ENCODE peak calls at places on chromosome 22, in eight cellular contexts. J is cerebellar cortex; L is endothelial cell; R is iPS DF 19.7; H is HTR-8/SVneo; F is HFFc6; Q is SW 1271; C is effector CD4-positive, alpha-beta T cell. U is an unnamed sample.
A peak's percentile ranks its signal among the peaks of the same experiment; 100 is the strongest.

GRCh38 chr22:29904020-29904419 is 21.0 kb downstream of the MTMR3 start:
- DNase-seq in L (no peak), F (no peak), R (no peak), C (no peak), Q (no peak), J (no peak), H (no peak), U (no peak)

GRCh38 chr22:20393705-20394476 is at the start of gene ZNF74:
- DNase-seq in C (peak; percentile 77), F (peak; percentile 82), L (peak; percentile 83), H (peak; percentile 80), R (peak; percentile 93), J (peak; percentile 91), Q (peak; percentile 69), U (peak; percentile 89)

GRCh38 chr22:48961705-48962104 is 866.0 kb downstream of the BRD1 start:
- DNase-seq in L (no peak), J (no peak), H (no peak), Q (no peak), C (no peak), F (no peak), R (no peak), U (no peak)

GRCh38 chr22:31867386-31868153 is 76.8 kb upstream of the YWHAH start:
- DNase-seq in R (no peak), L (no peak), Q (no peak), J (no peak), C (no peak), F (no peak), H (no peak), U (no peak)

GRCh38 chr22:38866399-38867123 is 5.5 kb downstream of the CBX6 start:
- DNase-seq in L (peak; percentile 52), C (no peak), J (no peak), R (no peak), Q (no peak), F (no peak), H (no peak), U (peak; percentile 9)

GRCh38 chr22:35357883-35358621 is 22.8 kb upstream of the HMOX1 start:
- DNase-seq in J (no peak), Q (peak; percentile 36), F (peak; percentile 59), R (no peak), C (no peak), H (no peak), L (no peak), U (no peak)

GRCh38 chr22:35518781-35519180 is 21.9 kb upstream of the RASD2 start:
- DNase-seq in J (no peak), Q (no peak), C (no peak), R (no peak), F (no peak), H (no peak), L (no peak), U (no peak)

GRCh38 chr22:40668611-40669390 is 10.5 kb upstream of the MCHR1 start:
- DNase-seq in Q (no peak), J (no peak), L (peak; percentile 21), R (no peak), F (peak; percentile 79), H (peak; percentile 72), C (no peak), U (peak; percentile 45)

GRCh38 chr22:40759294-40759840 is 59.8 kb downstream of the SLC25A17 start:
- DNase-seq in F (no peak), J (no peak), L (no peak), Q (no peak), H (no peak), C (no peak), R (no peak), U (no peak)

GRCh38 chr22:46564084-46564714 is 26.8 kb upstream of the CELSR1 start:
- DNase-seq in L (no peak), Q (no peak), R (no peak), J (no peak), C (no peak), F (no peak), H (no peak), U (no peak)

GRCh38 chr22:21949569-21949918 is 3.1 kb downstream of the PPM1F start:
- DNase-seq in J (no peak), C (no peak), R (no peak), L (no peak), Q (no peak), H (no peak), F (no peak), U (no peak)

GRCh38 chr22:40635008-40635939 is 1.2 kb downstream of the MRTFA start:
- DNase-seq in H (no peak), C (no peak), L (no peak), Q (no peak), J (no peak), F (peak; percentile 21), R (no peak), U (no peak)

GRCh38 chr22:20651286-20651685 is 122.6 kb upstream of the SERPIND1 start:
- DNase-seq in Q (no peak), R (no peak), J (no peak), L (peak; percentile 1), F (no peak), H (no peak), C (no peak), U (no peak)

GRCh38 chr22:46582281-46582811 is 37.8 kb upstream of the GRAMD4 start:
- DNase-seq in F (no peak), H (no peak), Q (no peak), L (no peak), C (no peak), J (no peak), R (no peak), U (no peak)

GRCh38 chr22:41353862-41354575 is 27.7 kb upstream of the TEF start:
- DNase-seq in H (no peak), J (no peak), F (no peak), L (no peak), Q (no peak), C (no peak), R (no peak), U (no peak)

GRCh38 chr22:36328635-36329216 is 59.0 kb downstream of the MYH9 start:
- DNase-seq in Q (no peak), C (no peak), R (no peak), L (no peak), J (no peak), F (peak; percentile 91), H (no peak), U (peak; percentile 62)

GRCh38 chr22:45548991-45549736 is 46.5 kb downstream of the FBLN1 start:
- DNase-seq in Q (no peak), C (no peak), J (no peak), H (no peak), L (no peak), R (no peak), F (peak; percentile 95), U (no peak)

GRCh38 chr22:27786253-27786898 is 15.2 kb downstream of the MN1 start:
- DNase-seq in Q (no peak), F (no peak), L (no peak), J (no peak), H (no peak), R (no peak), C (no peak), U (no peak)

GRCh38 chr22:43262990-43263644 is 76.2 kb upstream of the TTLL12 start:
- DNase-seq in L (peak; percentile 22), R (no peak), Q (no peak), F (no peak), H (peak; percentile 38), J (no peak), C (peak; percentile 6), U (peak; percentile 54)

GRCh38 chr22:42990131-42990838 is 24.7 kb downstream of the PACSIN2 start:
- DNase-seq in F (peak; percentile 92), Q (peak; percentile 43), C (no peak), H (peak; percentile 74), R (no peak), L (no peak), J (peak; percentile 40), U (no peak)

GRCh38 chr22:49204599-49205214 is 623.0 kb downstream of the BRD1 start:
- DNase-seq in R (no peak), F (no peak), L (no peak), J (no peak), Q (no peak), C (no peak), H (no peak), U (no peak)

GRCh38 chr22:26471522-26471921 is 12.1 kb downstream of the HPS4 start:
- DNase-seq in R (no peak), J (peak; percentile 60), F (peak; percentile 48), C (no peak), H (no peak), L (no peak), Q (peak; percentile 50), U (no peak)

GRCh38 chr22:20111045-20111688 is 4.7 kb upstream of the RANBP1 start:
- DNase-seq in L (no peak), C (no peak), Q (no peak), F (peak; percentile 19), J (peak; percentile 54), H (no peak), R (no peak), U (peak; percentile 54)

GRCh38 chr22:26672060-26672471 is 14.7 kb downstream of the MIAT start:
- DNase-seq in F (no peak), J (no peak), L (no peak), R (no peak), H (no peak), Q (no peak), C (peak; percentile 17), U (peak; percentile 47)

GRCh38 chr22:37019309-37020191 is at the start of the genes MPST and TST:
- DNase-seq in C (no peak), J (peak; percentile 46), Q (no peak), H (peak; percentile 59), L (peak; percentile 76), F (peak; percentile 27), R (no peak), U (peak; percentile 50)

GRCh38 chr22:38843716-38844660 is at the start of gene NPTXR:
- DNase-seq in H (peak; percentile 50), R (no peak), F (peak; percentile 13), L (peak; percentile 50), Q (no peak), C (peak; percentile 21), J (peak; percentile 51), U (peak; percentile 45)

GRCh38 chr22:40156001-40156516 is 21.7 kb upstream of the TNRC6B start:
- DNase-seq in C (no peak), J (peak; percentile 28), H (peak; percentile 44), Q (no peak), L (no peak), F (peak; percentile 42), R (peak; percentile 61), U (peak; percentile 40)

GRCh38 chr22:43396321-43396933 is 15.4 kb upstream of the MPPED1 start:
- DNase-seq in J (no peak), C (no peak), L (no peak), Q (no peak), H (no peak), R (no peak), F (no peak), U (no peak)

GRCh38 chr22:19942071-19942885 is 660 bp upstream of the TXNRD2 start:
- DNase-seq in J (peak; percentile 63), R (no peak), F (peak; percentile 66), L (no peak), H (peak; percentile 19), Q (no peak), C (no peak), U (peak; percentile 18)

GRCh38 chr22:46070215-46070721 is 80.1 kb upstream of the PPARA start:
- DNase-seq in C (no peak), Q (no peak), L (no peak), R (no peak), H (no peak), F (no peak), J (no peak), U (peak; percentile 50)

GRCh38 chr22:30615543-30615954 is 8.6 kb downstream of the TCN2 start:
- DNase-seq in F (no peak), J (no peak), R (no peak), L (no peak), H (no peak), C (no peak), Q (no peak), U (no peak)

GRCh38 chr22:43852605-43853327 is 9.5 kb downstream of the SULT4A1 start:
- DNase-seq in L (peak; percentile 34), H (no peak), F (no peak), J (no peak), R (no peak), C (no peak), Q (no peak), U (no peak)

GRCh38 chr22:30636226-30637077 is 871 bp downstream of the SLC35E4 start:
- DNase-seq in R (no peak), F (no peak), H (no peak), J (peak; percentile 22), C (no peak), L (peak; percentile 9), Q (no peak), U (peak; percentile 35)

GRCh38 chr22:50184004-50184461 is 1.7 kb upstream of the TRABD start:
- DNase-seq in L (no peak), Q (no peak), F (peak; percentile 19), R (no peak), H (peak; percentile 53), C (no peak), J (peak; percentile 83), U (no peak)